ENCODE peak calls at places on chromosomes 6 and 20, in five cellular contexts. O is T-helper 2 cell, U is endothelial cell, V is BE2C, S is foreskin fibroblast. J is an unnamed sample.
A peak's percentile ranks its signal among the peaks of the same experiment; 100 is the strongest.

GRCh38 chr20:54476336-54476928 is 1.0 kb downstream of the DOK5 start:
- DNase-seq in O (no peak), V (no peak), S (no peak), U (no peak), J (no peak)

GRCh38 chr6:16038938-16039337 is 89.9 kb upstream of the MYLIP start:
- DNase-seq in O (no peak), U (no peak), V (no peak), S (no peak), J (no peak)

GRCh38 chr6:135331002-135331401 is 149.9 kb downstream of the MYB start:
- DNase-seq in S (no peak), O (no peak), U (no peak), V (no peak), J (no peak)

GRCh38 chr6:7058250-7058923 is 49.4 kb upstream of the RREB1 start:
- DNase-seq in O (no peak), U (no peak), V (no peak), S (peak; percentile 90), J (no peak)

GRCh38 chr20:25315418-25316210 is 67.7 kb downstream of the PYGB start:
- DNase-seq in U (no peak), O (no peak), V (no peak), S (no peak), J (no peak)

GRCh38 chr20:24998631-24999445 is 6.3 kb upstream of the APMAP start:
- DNase-seq in U (no peak), O (no peak), V (peak; percentile 1), S (no peak), J (no peak)

GRCh38 chr6:131652472-131652871 is 15.4 kb downstream of the ENPP3 start:
- DNase-seq in V (no peak), O (no peak), U (no peak), S (no peak), J (no peak)

GRCh38 chr20:11755071-11755881 is 162.4 kb upstream of the BTBD3 start:
- DNase-seq in U (peak; percentile 4), V (no peak), O (no peak), S (no peak), J (no peak)

GRCh38 chr20:57461726-57462125 is 63.2 kb downstream of the CTCFL start:
- DNase-seq in O (no peak), S (no peak), U (no peak), V (no peak), J (no peak)

GRCh38 chr6:166112580-166112979 is 55.1 kb downstream of the TBXT start:
- DNase-seq in S (no peak), V (no peak), O (no peak), U (no peak), J (no peak)

GRCh38 chr6:40436685-40437604 is 150.2 kb downstream of the LRFN2 start:
- DNase-seq in U (no peak), O (no peak), S (no peak), V (peak; percentile 48), J (peak; percentile 12)

GRCh38 chr6:30752164-30752927 is 8.0 kb upstream of the IER3 start:
- DNase-seq in U (no peak), V (peak; percentile 92), O (no peak), S (peak; percentile 100), J (no peak)

GRCh38 chr20:8066662-8067061 is 47.1 kb upstream of the TMX4 start:
- DNase-seq in V (no peak), O (no peak), U (no peak), S (no peak), J (no peak)

GRCh38 chr20:14481863-14482262 is 144.5 kb upstream of the FLRT3 start:
- DNase-seq in U (no peak), S (peak; percentile 90), O (no peak), V (no peak), J (no peak)

GRCh38 chr6:100366419-100366818 is 98.3 kb downstream of the SIM1 start:
- DNase-seq in U (no peak), S (peak; percentile 90), V (no peak), O (no peak), J (no peak)

GRCh38 chr6:1481326-1481725 is 92.0 kb downstream of the FOXF2 start:
- DNase-seq in O (no peak), V (no peak), U (no peak), S (peak; percentile 96), J (no peak)

GRCh38 chr6:156876302-156876701 is 99.1 kb downstream of the ARID1B start:
- DNase-seq in S (no peak), O (no peak), U (peak; percentile 51), V (no peak), J (no peak)

GRCh38 chr6:169328112-169328801 is 74.6 kb upstream of the THBS2 start:
- DNase-seq in O (no peak), S (peak; percentile 67), U (no peak), V (no peak), J (no peak)

GRCh38 chr6:169263836-169264608 is 10.4 kb upstream of the THBS2 start:
- DNase-seq in S (peak; percentile 84), V (peak; percentile 44), O (no peak), U (no peak), J (no peak)

GRCh38 chr6:13859871-13860555 is 45.7 kb upstream of the MCUR1 start:
- DNase-seq in U (peak; percentile 11), S (no peak), O (no peak), V (peak; percentile 47), J (no peak)

GRCh38 chr6:83815631-83816030 is 37.5 kb upstream of the RIPPLY2 start:
- DNase-seq in O (no peak), V (no peak), S (no peak), U (no peak), J (no peak)

GRCh38 chr20:39042279-39043150 is 80.4 kb downstream of the DHX35 start:
- DNase-seq in O (no peak), S (no peak), V (no peak), U (no peak), J (no peak)

GRCh38 chr6:135291288-135292116 is 110.4 kb downstream of the MYB start:
- DNase-seq in O (no peak), S (no peak), V (no peak), U (no peak), J (no peak)

GRCh38 chr20:58712116-58712822 is 19.7 kb downstream of the NPEPL1 start:
- DNase-seq in V (no peak), O (no peak), S (no peak), U (no peak), J (no peak)

GRCh38 chr20:46021361-46022359 is 7.4 kb upstream of the SLC12A5 start:
- DNase-seq in V (peak; percentile 97), U (peak; percentile 99), S (no peak), O (peak; percentile 41), J (peak; percentile 30)

GRCh38 chr6:3623451-3624267 is 127.9 kb downstream of the PXDC1 start:
- DNase-seq in V (no peak), U (no peak), S (no peak), O (no peak), J (peak; percentile 46)

GRCh38 chr20:438581-439469 is 23.5 kb downstream of the TBC1D20 start:
- DNase-seq in U (no peak), S (no peak), V (no peak), O (peak; percentile 17), J (no peak)

GRCh38 chr20:53547664-53548239 is 45.9 kb downstream of the ZNF217 start:
- DNase-seq in S (peak; percentile 37), U (peak; percentile 58), V (peak; percentile 51), O (no peak), J (peak; percentile 64)